ENCODE peak calls at places on chromosomes 16 and 17, in nine cellular contexts. O is GM20000; T is progenitor cell of endocrine pancreas; H is mammary epithelial cell; K is uterus; D is MG63; Q is stimulated activated CD4-positive, alpha-beta T cell treated with anti-CD3 and anti-CD28 coated beads, Interleukin-1b, Interleukin-23, amount 100 ng/mL, for 48 hours; S is iris pigment epithelial cell; U is GM03348. N is an unnamed sample.

GRCh38 chr17:55161935-55162555 is 102.7 kb upstream of the HLF start:
- DNase-seq in H (peak), U (peak), D (peak), O (no peak), T (no peak), Q (no peak), S (peak), K (no peak), N (peak)

GRCh38 chr17:29844339-29845048 is 85.5 kb downstream of the SSH2 start:
- DNase-seq in U (no peak), H (no peak), O (no peak), Q (no peak), D (no peak), S (peak), T (no peak), K (no peak), N (no peak)

GRCh38 chr17:47813077-47813476 is 8.5 kb downstream of the OSBPL7 start:
- DNase-seq in O (no peak), S (no peak), Q (no peak), D (no peak), T (no peak), H (no peak), K (no peak), U (no peak), N (no peak)

GRCh38 chr16:68235882-68236803 is at the start of gene ESRP2:
- DNase-seq in U (no peak), O (peak), S (no peak), T (peak), Q (no peak), H (peak), K (no peak), D (no peak), N (peak)

GRCh38 chr17:57999496-58000017 is 7.5 kb downstream of the SRSF1 start:
- DNase-seq in T (no peak), K (no peak), U (peak), H (peak), Q (no peak), D (no peak), O (peak), S (peak), N (peak)

GRCh38 chr17:14866266-14866665 is 398.9 kb downstream of the PMP22 start:
- DNase-seq in H (no peak), K (no peak), S (no peak), O (no peak), Q (no peak), T (no peak), D (peak), U (peak), N (no peak)

GRCh38 chr17:2542456-2542855 is 30.8 kb upstream of the METTL16 start:
- DNase-seq in K (no peak), S (no peak), O (no peak), U (no peak), T (no peak), H (no peak), Q (no peak), D (no peak), N (no peak)

GRCh38 chr16:67108931-67109406 is 772 bp upstream of the PHAF1 start:
- DNase-seq in K (no peak), D (no peak), S (no peak), T (no peak), Q (no peak), U (no peak), H (no peak), O (no peak), N (no peak)

GRCh38 chr17:59513934-59514841 is 51.2 kb upstream of the DHX40 start:
- DNase-seq in K (peak), O (no peak), T (no peak), S (peak), Q (no peak), H (peak), U (peak), D (peak), N (peak)

GRCh38 chr16:85162478-85163277 is 50.4 kb upstream of the CIBAR2 start:
- DNase-seq in S (peak), T (no peak), Q (no peak), O (no peak), H (no peak), K (peak), U (peak), D (peak), N (no peak)

GRCh38 chr16:17612336-17612735 is 141.6 kb upstream of the XYLT1 start:
- DNase-seq in D (no peak), T (no peak), H (no peak), S (no peak), U (no peak), O (no peak), K (no peak), Q (no peak), N (no peak)

GRCh38 chr17:11140501-11140900 is 100.5 kb upstream of the SHISA6 start:
- DNase-seq in U (no peak), K (no peak), O (no peak), H (no peak), T (no peak), D (no peak), S (no peak), Q (no peak), N (no peak)

N was measured in bronchial epithelial cell.